ENCODE peak calls at places on chromosomes 11 and 22, in seven cellular contexts. One of them, this sample, is unnamed.

GRCh38 chr11:11297578-11297977 is 55.5 kb downstream of the CSNK2A3 start:
- DNase-seq in fibroblast of lung: no peak
- DNase-seq in NT2/D1: no peak
- DNase-seq in mammary epithelial cell: no peak
- DNase-seq in PC-3: no peak
- DNase-seq in kidney: no peak
- DNase-seq in IMR-90: peak; percentile 29
- DNase-seq in this sample: no peak

GRCh38 chr22:44462246-44463015 is 35.6 kb downstream of the RTL6 start:
- DNase-seq in fibroblast of lung: no peak
- DNase-seq in NT2/D1: no peak
- DNase-seq in mammary epithelial cell: no peak
- DNase-seq in PC-3: no peak
- DNase-seq in kidney: peak; percentile 13
- DNase-seq in IMR-90: no peak
- DNase-seq in this sample: no peak

GRCh38 chr22:41201146-41201545 is 4.0 kb upstream of the L3MBTL2 start:
- DNase-seq in fibroblast of lung: no peak
- DNase-seq in NT2/D1: no peak
- DNase-seq in mammary epithelial cell: no peak
- DNase-seq in PC-3: no peak
- DNase-seq in kidney: no peak
- DNase-seq in IMR-90: no peak
- DNase-seq in this sample: no peak

GRCh38 chr11:69321877-69322350 is 28.0 kb downstream of the MYEOV start:
- DNase-seq in fibroblast of lung: peak; percentile 67
- DNase-seq in NT2/D1: no peak
- DNase-seq in mammary epithelial cell: peak; percentile 90
- DNase-seq in PC-3: peak; percentile 98
- DNase-seq in kidney: no peak
- DNase-seq in IMR-90: peak; percentile 96
- DNase-seq in this sample: peak; percentile 95

GRCh38 chr11:62464655-62465054 is 45.8 kb downstream of the SCGB1A1 start:
- DNase-seq in fibroblast of lung: no peak
- DNase-seq in NT2/D1: no peak
- DNase-seq in mammary epithelial cell: no peak
- DNase-seq in PC-3: no peak
- DNase-seq in kidney: no peak
- DNase-seq in IMR-90: no peak
- DNase-seq in this sample: no peak

GRCh38 chr11:110433393-110434333 is 3.9 kb downstream of the FDX1 start:
- DNase-seq in fibroblast of lung: peak; percentile 62
- DNase-seq in NT2/D1: no peak
- DNase-seq in mammary epithelial cell: peak; percentile 25
- DNase-seq in PC-3: peak; percentile 58
- DNase-seq in kidney: no peak
- DNase-seq in IMR-90: peak; percentile 42
- DNase-seq in this sample: peak; percentile 47

GRCh38 chr11:10699072-10699471 is 5.5 kb upstream of the IRAG1 start:
- DNase-seq in fibroblast of lung: peak; percentile 26
- DNase-seq in NT2/D1: no peak
- DNase-seq in mammary epithelial cell: no peak
- DNase-seq in PC-3: no peak
- DNase-seq in kidney: no peak
- DNase-seq in IMR-90: no peak
- DNase-seq in this sample: no peak

GRCh38 chr11:129950319-129951034 is 52.2 kb downstream of the PRDM10 start:
- DNase-seq in fibroblast of lung: peak; percentile 88
- DNase-seq in NT2/D1: no peak
- DNase-seq in mammary epithelial cell: peak; percentile 69
- DNase-seq in PC-3: no peak
- DNase-seq in kidney: peak; percentile 74
- DNase-seq in IMR-90: peak; percentile 65
- DNase-seq in this sample: peak; percentile 50

GRCh38 chr11:131099013-131099412 is 182.7 kb upstream of the SNX19 start:
- DNase-seq in fibroblast of lung: peak; percentile 34
- DNase-seq in NT2/D1: no peak
- DNase-seq in mammary epithelial cell: peak; percentile 25
- DNase-seq in PC-3: peak; percentile 92
- DNase-seq in kidney: no peak
- DNase-seq in IMR-90: peak; percentile 77
- DNase-seq in this sample: peak; percentile 43

GRCh38 chr11:81301426-81301825 is 1432.2 kb downstream of the FAM181B start:
- DNase-seq in fibroblast of lung: no peak
- DNase-seq in NT2/D1: no peak
- DNase-seq in mammary epithelial cell: no peak
- DNase-seq in PC-3: no peak
- DNase-seq in kidney: no peak
- DNase-seq in IMR-90: no peak
- DNase-seq in this sample: no peak

GRCh38 chr22:23784215-23784732 is 2.5 kb upstream of the SMARCB1 start:
- DNase-seq in fibroblast of lung: no peak
- DNase-seq in NT2/D1: no peak
- DNase-seq in mammary epithelial cell: peak; percentile 70
- DNase-seq in PC-3: no peak
- DNase-seq in kidney: no peak
- DNase-seq in IMR-90: peak; percentile 41
- DNase-seq in this sample: peak; percentile 67

GRCh38 chr11:124174001-124174400 is 9.1 kb upstream of the OR10D3 start:
- DNase-seq in fibroblast of lung: peak; percentile 82
- DNase-seq in NT2/D1: peak; percentile 78
- DNase-seq in mammary epithelial cell: peak; percentile 51
- DNase-seq in PC-3: peak; percentile 78
- DNase-seq in kidney: no peak
- DNase-seq in IMR-90: peak; percentile 64
- DNase-seq in this sample: peak; percentile 89

GRCh38 chr22:49966716-49967332 is 6.3 kb downstream of the PIM3 start:
- DNase-seq in fibroblast of lung: peak; percentile 67
- DNase-seq in NT2/D1: no peak
- DNase-seq in mammary epithelial cell: no peak
- DNase-seq in PC-3: no peak
- DNase-seq in kidney: peak; percentile 89
- DNase-seq in IMR-90: no peak
- DNase-seq in this sample: peak; percentile 85

GRCh38 chr11:68843052-68843561 is 1.4 kb upstream of the CPT1A start:
- DNase-seq in fibroblast of lung: peak; percentile 43
- DNase-seq in NT2/D1: no peak
- DNase-seq in mammary epithelial cell: no peak
- DNase-seq in PC-3: no peak
- DNase-seq in kidney: no peak
- DNase-seq in IMR-90: peak; percentile 29
- DNase-seq in this sample: peak; percentile 74

GRCh38 chr22:17827466-17827865 is 53.2 kb upstream of the BID start:
- DNase-seq in fibroblast of lung: no peak
- DNase-seq in NT2/D1: no peak
- DNase-seq in mammary epithelial cell: no peak
- DNase-seq in PC-3: no peak
- DNase-seq in kidney: no peak
- DNase-seq in IMR-90: no peak
- DNase-seq in this sample: no peak

GRCh38 chr11:111913997-111914396 is 1.5 kb downstream of the HSPB2 start:
- DNase-seq in fibroblast of lung: peak; percentile 72
- DNase-seq in NT2/D1: no peak
- DNase-seq in mammary epithelial cell: no peak
- DNase-seq in PC-3: peak; percentile 33
- DNase-seq in kidney: peak; percentile 84
- DNase-seq in IMR-90: peak; percentile 76
- DNase-seq in this sample: no peak

GRCh38 chr11:26204110-26204509 is 127.8 kb upstream of the ANO3 start:
- DNase-seq in fibroblast of lung: no peak
- DNase-seq in NT2/D1: no peak
- DNase-seq in mammary epithelial cell: no peak
- DNase-seq in PC-3: no peak
- DNase-seq in kidney: no peak
- DNase-seq in IMR-90: no peak
- DNase-seq in this sample: no peak

GRCh38 chr22:38491707-38492348 is 14.3 kb downstream of the DDX17 start:
- DNase-seq in fibroblast of lung: no peak
- DNase-seq in NT2/D1: no peak
- DNase-seq in mammary epithelial cell: no peak
- DNase-seq in PC-3: no peak
- DNase-seq in kidney: no peak
- DNase-seq in IMR-90: peak; percentile 50
- DNase-seq in this sample: peak; percentile 34

GRCh38 chr11:121004196-121004840 is 19.6 kb upstream of the TBCEL start:
- DNase-seq in fibroblast of lung: no peak
- DNase-seq in NT2/D1: no peak
- DNase-seq in mammary epithelial cell: no peak
- DNase-seq in PC-3: no peak
- DNase-seq in kidney: no peak
- DNase-seq in IMR-90: no peak
- DNase-seq in this sample: no peak

GRCh38 chr11:64173616-64174355 is 7.9 kb upstream of the MACROD1 start:
- DNase-seq in fibroblast of lung: no peak
- DNase-seq in NT2/D1: no peak
- DNase-seq in mammary epithelial cell: no peak
- DNase-seq in PC-3: peak; percentile 14
- DNase-seq in kidney: no peak
- DNase-seq in IMR-90: peak; percentile 45
- DNase-seq in this sample: peak; percentile 36

GRCh38 chr11:62804310-62805043 is 763 bp downstream of the NXF1 start:
- DNase-seq in fibroblast of lung: peak; percentile 56
- DNase-seq in NT2/D1: no peak
- DNase-seq in mammary epithelial cell: peak; percentile 35
- DNase-seq in PC-3: peak; percentile 34
- DNase-seq in kidney: peak; percentile 1
- DNase-seq in IMR-90: peak; percentile 55
- DNase-seq in this sample: peak; percentile 75

DNA sequence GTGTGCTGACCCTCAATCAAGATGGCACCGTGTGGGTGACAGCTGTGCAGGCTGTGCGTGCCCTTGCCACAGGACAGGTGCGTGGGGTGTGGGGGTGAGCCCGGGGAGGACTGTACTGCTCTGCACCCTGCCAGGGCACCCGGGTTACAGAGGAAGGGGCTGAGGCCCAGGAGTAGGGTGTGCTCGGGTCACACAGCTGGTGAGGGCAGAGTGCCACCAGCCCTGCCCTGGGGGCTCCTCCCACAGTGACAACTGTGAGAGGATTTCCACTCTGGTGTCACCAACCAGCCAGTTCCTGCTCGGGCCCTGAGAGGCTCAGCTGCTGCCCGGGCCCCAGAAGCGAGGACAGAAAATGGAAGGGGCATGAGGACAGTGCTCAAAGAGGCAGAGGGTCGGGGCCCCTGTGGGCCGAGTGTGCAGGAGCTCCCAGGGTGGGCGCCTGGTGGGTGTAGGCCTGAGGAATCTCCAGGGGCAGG is 20.5 kb downstream of the TRMU start:
- DNase-seq in fibroblast of lung: no peak
- DNase-seq in NT2/D1: no peak
- DNase-seq in mammary epithelial cell: no peak
- DNase-seq in PC-3: no peak
- DNase-seq in kidney: peak; percentile 65
- DNase-seq in IMR-90: no peak
- DNase-seq in this sample: no peak
- H3K9ac ChIP-seq in fibroblast of lung: no peak overlapping the region
- H3K9ac ChIP-seq in NT2/D1: no peak overlapping the region
- H3K9ac ChIP-seq in mammary epithelial cell: no peak overlapping the region
- H3K9ac ChIP-seq in PC-3: no peak overlapping the region
- H3K9ac ChIP-seq in kidney: no peak overlapping the region
- H3K9ac ChIP-seq in IMR-90: no peak overlapping the region
- H3K9ac ChIP-seq in this sample: no peak overlapping the region

GRCh38 chr11:117300773-117301172 is 9.6 kb downstream of the BACE1-AS start:
- DNase-seq in fibroblast of lung: no peak
- DNase-seq in NT2/D1: no peak
- DNase-seq in mammary epithelial cell: no peak
- DNase-seq in PC-3: no peak
- DNase-seq in kidney: no peak
- DNase-seq in IMR-90: no peak
- DNase-seq in this sample: no peak
- H3K9ac ChIP-seq in fibroblast of lung: no peak overlapping the region
- H3K9ac ChIP-seq in NT2/D1: no peak overlapping the region
- H3K9ac ChIP-seq in mammary epithelial cell: no peak overlapping the region
- H3K9ac ChIP-seq in PC-3: no peak overlapping the region
- H3K9ac ChIP-seq in kidney: peak overlapping the region; percentile 65
- H3K9ac ChIP-seq in IMR-90: no peak overlapping the region
- H3K9ac ChIP-seq in this sample: peak overlapping the region; percentile 7

GRCh38 chr22:30433773-30434172 is 8.2 kb downstream of the MTFP1 start:
- DNase-seq in fibroblast of lung: no peak
- DNase-seq in NT2/D1: no peak
- DNase-seq in mammary epithelial cell: peak; percentile 40
- DNase-seq in PC-3: no peak
- DNase-seq in kidney: no peak
- DNase-seq in IMR-90: no peak
- DNase-seq in this sample: no peak
- H3K9ac ChIP-seq in fibroblast of lung: no peak overlapping the region
- H3K9ac ChIP-seq in NT2/D1: no peak overlapping the region
- H3K9ac ChIP-seq in mammary epithelial cell: no peak overlapping the region
- H3K9ac ChIP-seq in PC-3: no peak overlapping the region
- H3K9ac ChIP-seq in kidney: no peak overlapping the region
- H3K9ac ChIP-seq in IMR-90: no peak overlapping the region
- H3K9ac ChIP-seq in this sample: no peak overlapping the region

DNA sequence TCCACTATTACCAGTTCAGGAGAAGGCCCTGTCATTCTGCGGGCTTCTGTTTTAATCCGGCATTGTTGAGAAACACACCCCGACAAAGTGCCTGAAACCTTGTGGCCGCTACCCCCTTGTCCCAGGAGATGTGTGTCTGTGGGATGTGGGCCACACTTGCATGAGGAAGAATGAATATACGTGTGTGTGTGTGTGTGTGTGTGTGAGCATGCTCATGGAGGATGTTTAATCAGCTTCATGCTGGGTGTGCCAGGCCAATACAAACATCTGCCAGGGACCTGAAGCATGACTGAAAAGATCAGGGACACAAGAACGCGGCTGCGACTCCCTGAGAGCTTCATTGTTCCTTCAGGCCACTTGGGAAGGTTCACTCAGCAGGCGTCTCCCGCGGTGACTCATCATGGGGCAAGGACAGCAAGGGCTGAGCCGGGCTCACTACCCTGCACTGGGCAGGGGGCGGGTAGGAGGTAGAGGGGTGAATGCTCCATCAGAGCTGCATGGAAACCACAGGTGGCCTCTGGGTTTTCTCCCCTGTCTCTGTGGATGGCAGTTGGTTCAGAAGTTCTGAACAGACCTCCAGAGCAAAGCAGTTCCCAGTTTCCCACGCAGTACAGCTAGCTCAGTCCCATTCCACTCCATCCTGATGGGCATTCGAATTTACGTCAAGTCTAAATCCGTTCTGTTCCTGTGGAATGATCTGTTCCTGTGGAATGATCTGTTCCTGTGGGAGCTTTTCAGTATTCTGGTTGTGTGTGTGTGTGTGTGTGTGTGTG is 7.0 kb upstream of the MALAT1 start:
- DNase-seq in fibroblast of lung: peak; percentile 94
- DNase-seq in NT2/D1: no peak
- DNase-seq in mammary epithelial cell: peak; percentile 88
- DNase-seq in PC-3: peak; percentile 94
- DNase-seq in kidney: peak; percentile 95
- DNase-seq in IMR-90: peak; percentile 98
- DNase-seq in this sample: peak; percentile 98
- H3K9ac ChIP-seq in fibroblast of lung: peak overlapping the region; percentile 82
- H3K9ac ChIP-seq in NT2/D1: peak overlapping the region; percentile 44
- H3K9ac ChIP-seq in mammary epithelial cell: peak overlapping the region; percentile 79
- H3K9ac ChIP-seq in PC-3: peak overlapping the region; percentile 67
- H3K9ac ChIP-seq in kidney: peak overlapping the region; percentile 68
- H3K9ac ChIP-seq in IMR-90: peak overlapping the region; percentile 56
- H3K9ac ChIP-seq in this sample: peak overlapping the region; percentile 98

GRCh38 chr11:61345954-61346814 is 13.2 kb downstream of the TKFC start:
- DNase-seq in fibroblast of lung: no peak
- DNase-seq in NT2/D1: no peak
- DNase-seq in mammary epithelial cell: no peak
- DNase-seq in PC-3: no peak
- DNase-seq in kidney: no peak
- DNase-seq in IMR-90: no peak
- DNase-seq in this sample: no peak
- H3K9ac ChIP-seq in fibroblast of lung: no peak overlapping the region
- H3K9ac ChIP-seq in NT2/D1: peak overlapping the region; percentile 53
- H3K9ac ChIP-seq in mammary epithelial cell: no peak overlapping the region
- H3K9ac ChIP-seq in PC-3: no peak overlapping the region
- H3K9ac ChIP-seq in kidney: no peak overlapping the region
- H3K9ac ChIP-seq in IMR-90: no peak overlapping the region
- H3K9ac ChIP-seq in this sample: no peak overlapping the region